ENCODE peak calls at places on chromosomes 2 and 18, in five cellular contexts. One of them, this sample, is unnamed.
A peak's percentile ranks its signal among the peaks of the same experiment; 100 is the strongest.

GRCh38 chr2:12045864-12046291 is 299.4 kb downstream of the LPIN1 start:
- DNase-seq in NCI-H1436 treated with DMSO at 0.1 percent for 48 hours: no peak
- DNase-seq in putamen: no peak
- DNase-seq in SK-MEL-5: no peak
- DNase-seq in AG20443: no peak
- DNase-seq in this sample: no peak

GRCh38 chr18:43622024-43622423 is 344.7 kb upstream of the SYT4 start:
- DNase-seq in NCI-H1436 treated with DMSO at 0.1 percent for 48 hours: no peak
- DNase-seq in putamen: no peak
- DNase-seq in SK-MEL-5: no peak
- DNase-seq in AG20443: no peak
- DNase-seq in this sample: no peak

GRCh38 chr18:78875998-78876650 is 103.5 kb upstream of the SALL3 start:
- DNase-seq in NCI-H1436 treated with DMSO at 0.1 percent for 48 hours: no peak
- DNase-seq in putamen: no peak
- DNase-seq in SK-MEL-5: no peak
- DNase-seq in AG20443: no peak
- DNase-seq in this sample: no peak

GRCh38 chr18:136433-136832 is 21.9 kb upstream of the USP14 start:
- DNase-seq in NCI-H1436 treated with DMSO at 0.1 percent for 48 hours: no peak
- DNase-seq in putamen: no peak
- DNase-seq in SK-MEL-5: peak; percentile 20
- DNase-seq in AG20443: no peak
- DNase-seq in this sample: no peak

GRCh38 chr2:186304064-186304463 is 182.0 kb upstream of the ZC3H15 start:
- DNase-seq in NCI-H1436 treated with DMSO at 0.1 percent for 48 hours: no peak
- DNase-seq in putamen: no peak
- DNase-seq in SK-MEL-5: no peak
- DNase-seq in AG20443: no peak
- DNase-seq in this sample: no peak

GRCh38 chr2:75481041-75481836 is 79.5 kb downstream of the EVA1A start:
- DNase-seq in NCI-H1436 treated with DMSO at 0.1 percent for 48 hours: peak; percentile 71
- DNase-seq in putamen: no peak
- DNase-seq in SK-MEL-5: peak; percentile 63
- DNase-seq in AG20443: peak; percentile 54
- DNase-seq in this sample: no peak

GRCh38 chr2:209577376-209578357 is 153.8 kb downstream of the MAP2 start:
- DNase-seq in NCI-H1436 treated with DMSO at 0.1 percent for 48 hours: peak; percentile 28
- DNase-seq in putamen: no peak
- DNase-seq in SK-MEL-5: peak; percentile 45
- DNase-seq in AG20443: peak; percentile 13
- DNase-seq in this sample: no peak

GRCh38 chr18:76914796-76915195 is 92.4 kb downstream of the ZNF236 start:
- DNase-seq in NCI-H1436 treated with DMSO at 0.1 percent for 48 hours: no peak
- DNase-seq in putamen: no peak
- DNase-seq in SK-MEL-5: no peak
- DNase-seq in AG20443: no peak
- DNase-seq in this sample: no peak

GRCh38 chr2:198863655-198864054 is 594.1 kb downstream of the SATB2 start:
- DNase-seq in NCI-H1436 treated with DMSO at 0.1 percent for 48 hours: no peak
- DNase-seq in putamen: no peak
- DNase-seq in SK-MEL-5: no peak
- DNase-seq in AG20443: no peak
- DNase-seq in this sample: no peak

GRCh38 chr2:161166538-161167409 is 6.5 kb downstream of the TANK start:
- DNase-seq in NCI-H1436 treated with DMSO at 0.1 percent for 48 hours: no peak
- DNase-seq in putamen: no peak
- DNase-seq in SK-MEL-5: no peak
- DNase-seq in AG20443: no peak
- DNase-seq in this sample: no peak

GRCh38 chr2:42931818-42932195 is 139.4 kb upstream of the HAAO start:
- DNase-seq in NCI-H1436 treated with DMSO at 0.1 percent for 48 hours: no peak
- DNase-seq in putamen: no peak
- DNase-seq in SK-MEL-5: no peak
- DNase-seq in AG20443: no peak
- DNase-seq in this sample: no peak

GRCh38 chr2:80548469-80548868 is 243.9 kb upstream of the LRRTM1 start:
- DNase-seq in NCI-H1436 treated with DMSO at 0.1 percent for 48 hours: no peak
- DNase-seq in putamen: no peak
- DNase-seq in SK-MEL-5: no peak
- DNase-seq in AG20443: no peak
- DNase-seq in this sample: no peak

GRCh38 chr2:126736133-126736874 is 80.3 kb downstream of the GYPC start:
- DNase-seq in NCI-H1436 treated with DMSO at 0.1 percent for 48 hours: no peak
- DNase-seq in putamen: no peak
- DNase-seq in SK-MEL-5: no peak
- DNase-seq in AG20443: no peak
- DNase-seq in this sample: no peak

GRCh38 chr18:25737710-25738251 is 352.6 kb downstream of the SS18 start:
- DNase-seq in NCI-H1436 treated with DMSO at 0.1 percent for 48 hours: no peak
- DNase-seq in putamen: peak; percentile 6
- DNase-seq in SK-MEL-5: peak; percentile 71
- DNase-seq in AG20443: peak; percentile 89
- DNase-seq in this sample: no peak

GRCh38 chr2:30373881-30374302 is 73.2 kb upstream of the LCLAT1 start:
- DNase-seq in NCI-H1436 treated with DMSO at 0.1 percent for 48 hours: no peak
- DNase-seq in putamen: no peak
- DNase-seq in SK-MEL-5: no peak
- DNase-seq in AG20443: peak; percentile 75
- DNase-seq in this sample: no peak